ENCODE peak calls at places on chromosome 6, in five cellular contexts. B is stomach; N is osteoblast; Y is hepatocyte; V is CD8-positive, alpha-beta T cell. I is an unnamed sample.

GRCh38 chr6:7628479-7628878 is 38.5 kb downstream of the SNRNP48 start:
- DNase-seq in B (no peak), N (peak; percentile 84), Y (no peak), V (no peak), I (no peak)

GRCh38 chr6:139533573-139534471 is 159.4 kb upstream of the CITED2 start:
- DNase-seq in B (peak; percentile 55), N (no peak), Y (peak; percentile 50), V (no peak), I (no peak)

GRCh38 chr6:136052046-136052445 is 198.1 kb downstream of the MTFR2 start:
- DNase-seq in B (no peak), N (no peak), Y (no peak), V (no peak), I (no peak)

GRCh38 chr6:44569931-44570385 is 182.5 kb downstream of the CDC5L start:
- DNase-seq in B (no peak), N (no peak), Y (no peak), V (no peak), I (no peak)

GRCh38 chr6:148448371-148449010 is 105.9 kb downstream of the SASH1 start:
- DNase-seq in B (no peak), N (no peak), Y (no peak), V (no peak), I (peak; percentile 13)

GRCh38 chr6:22149501-22150490 is 147.0 kb downstream of the PRL start:
- DNase-seq in B (no peak), N (peak; percentile 13), Y (peak; percentile 47), V (no peak), I (no peak)

GRCh38 chr6:14831922-14832321 is 413.9 kb upstream of the JARID2 start:
- DNase-seq in B (no peak), N (no peak), Y (no peak), V (no peak), I (no peak)

GRCh38 chr6:146894624-146895023 is 295.9 kb downstream of the ADGB start:
- DNase-seq in B (no peak), N (no peak), Y (no peak), V (no peak), I (no peak)

GRCh38 chr6:152600022-152600421 is 37.1 kb downstream of the SYNE1 start:
- DNase-seq in B (no peak), N (no peak), Y (no peak), V (no peak), I (no peak)

GRCh38 chr6:20024316-20024673 is 187.1 kb downstream of the ID4 start:
- DNase-seq in B (no peak), N (no peak), Y (no peak), V (no peak), I (no peak)

GRCh38 chr6:95866732-95867131 is 149.0 kb upstream of the FUT9 start:
- DNase-seq in B (peak; percentile 41), N (no peak), Y (peak; percentile 32), V (no peak), I (no peak)

GRCh38 chr6:46325561-46326525 is 155.1 kb upstream of the ENPP5 start:
- DNase-seq in B (no peak), N (no peak), Y (peak; percentile 23), V (peak; percentile 24), I (no peak)

GRCh38 chr6:147467891-147468290 is 40.6 kb upstream of the SAMD5 start:
- DNase-seq in B (no peak), N (no peak), Y (no peak), V (no peak), I (no peak)

GRCh38 chr6:93801101-93801847 is 381.9 kb upstream of the EPHA7 start:
- DNase-seq in B (no peak), N (no peak), Y (no peak), V (no peak), I (no peak)

GRCh38 chr6:72952808-72953630 is 272.3 kb downstream of the KHDC1L start:
- DNase-seq in B (no peak), N (peak; percentile 52), Y (no peak), V (no peak), I (no peak)

GRCh38 chr6:128111096-128111495 is 210.2 kb upstream of the THEMIS start:
- DNase-seq in B (no peak), N (no peak), Y (no peak), V (no peak), I (no peak)

GRCh38 chr6:111625099-111625416 is 19.4 kb upstream of the TRAF3IP2 start:
- DNase-seq in B (no peak), N (no peak), Y (no peak), V (no peak), I (no peak)

GRCh38 chr6:137983269-137983668 is 116.2 kb downstream of the TNFAIP3 start:
- DNase-seq in B (no peak), N (no peak), Y (no peak), V (no peak), I (no peak)

GRCh38 chr6:80319286-80319685 is 212.8 kb downstream of the BCKDHB start:
- DNase-seq in B (no peak), N (peak; percentile 78), Y (no peak), V (no peak), I (no peak)

GRCh38 chr6:140789466-140789865 is 1343.3 kb upstream of the GJE1 start:
- DNase-seq in B (no peak), N (no peak), Y (no peak), V (no peak), I (no peak)

GRCh38 chr6:167505199-167505598 is 180.3 kb downstream of the TTLL2 start:
- DNase-seq in B (no peak), N (no peak), Y (no peak), V (no peak), I (no peak)

GRCh38 chr6:167504412-167504961 is 179.6 kb downstream of the TTLL2 start:
- DNase-seq in B (no peak), N (no peak), Y (no peak), V (no peak), I (no peak)

GRCh38 chr6:167506443-167507231 is 181.8 kb downstream of the TTLL2 start:
- DNase-seq in B (no peak), N (no peak), Y (peak; percentile 26), V (no peak), I (no peak)

GRCh38 chr6:167507376-167507961 is 182.6 kb downstream of the TTLL2 start:
- DNase-seq in B (no peak), N (no peak), Y (no peak), V (no peak), I (no peak)

DNA sequence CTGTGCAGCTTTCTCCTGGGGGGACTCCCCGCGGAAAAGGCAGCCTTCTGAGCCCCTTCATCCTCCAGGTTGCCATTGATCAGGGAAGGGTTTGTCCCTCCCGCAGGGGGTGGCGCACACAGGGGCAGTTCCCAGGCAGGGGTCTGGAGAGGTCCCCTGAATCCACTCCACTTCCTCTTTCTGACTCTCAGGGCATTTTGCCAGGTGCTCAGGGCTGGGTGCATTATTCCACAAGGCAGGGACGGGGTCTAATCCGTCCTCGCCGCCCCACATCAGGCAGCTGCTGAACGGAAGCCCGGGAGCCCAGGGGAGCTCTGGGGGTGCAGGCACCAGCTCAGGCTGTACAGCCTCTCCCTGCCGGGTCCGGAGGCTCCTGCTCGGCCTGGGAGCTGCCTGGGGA is 180.9 kb downstream of the TTLL2 start:
- DNase-seq in B (no peak), N (no peak), Y (no peak), V (no peak), I (no peak)
- H3K27ac ChIP-seq in B (no peak overlapping the region), N (no peak overlapping the region), Y (no peak overlapping the region), V (no peak overlapping the region), I (no peak overlapping the region)

DNA sequence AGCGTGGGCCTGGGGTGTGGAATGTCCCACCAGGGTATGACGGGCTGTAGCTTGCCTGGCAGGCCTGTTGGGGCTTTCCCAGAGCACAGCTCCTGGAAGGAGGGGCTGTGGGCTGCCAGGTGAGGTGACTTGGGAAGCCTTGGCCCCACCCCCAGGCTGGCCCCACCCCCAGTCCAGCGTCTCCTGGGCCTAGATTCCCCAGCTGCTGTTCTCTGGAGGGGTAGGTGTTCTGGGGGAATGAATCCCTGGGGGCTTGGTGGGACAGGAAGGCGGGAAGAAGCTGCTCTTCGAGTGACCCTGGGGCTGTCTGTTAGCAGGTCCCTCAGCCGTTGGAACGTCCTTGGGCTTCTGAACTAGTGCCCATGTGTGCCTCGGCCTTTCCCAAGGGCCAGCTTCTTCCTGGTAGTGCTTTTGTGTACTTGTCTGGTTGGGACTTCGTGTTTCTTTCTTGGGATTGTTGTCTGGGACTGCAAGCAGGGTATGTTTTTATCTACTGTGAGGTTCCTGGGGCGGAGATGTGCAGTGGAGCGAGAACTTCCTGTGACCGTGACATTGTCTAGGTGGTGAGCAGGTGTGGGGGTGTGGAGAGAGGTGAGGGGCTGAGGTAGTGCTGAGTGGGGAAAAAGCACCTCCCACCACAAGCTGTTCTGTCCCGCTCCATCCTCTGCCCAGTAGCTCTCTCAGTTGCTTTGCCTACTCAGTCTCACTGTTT is 1.4 kb upstream of the DDR1 start:
- DNase-seq in B (peak; percentile 88), N (peak; percentile 81), Y (peak; percentile 90), V (peak; percentile 38), I (no peak)
- H3K4me3 ChIP-seq in B (peak overlapping the region; percentile 92), N (no peak overlapping the region), Y (peak overlapping the region; percentile 91), V (no peak overlapping the region), I (no peak overlapping the region)

DNA sequence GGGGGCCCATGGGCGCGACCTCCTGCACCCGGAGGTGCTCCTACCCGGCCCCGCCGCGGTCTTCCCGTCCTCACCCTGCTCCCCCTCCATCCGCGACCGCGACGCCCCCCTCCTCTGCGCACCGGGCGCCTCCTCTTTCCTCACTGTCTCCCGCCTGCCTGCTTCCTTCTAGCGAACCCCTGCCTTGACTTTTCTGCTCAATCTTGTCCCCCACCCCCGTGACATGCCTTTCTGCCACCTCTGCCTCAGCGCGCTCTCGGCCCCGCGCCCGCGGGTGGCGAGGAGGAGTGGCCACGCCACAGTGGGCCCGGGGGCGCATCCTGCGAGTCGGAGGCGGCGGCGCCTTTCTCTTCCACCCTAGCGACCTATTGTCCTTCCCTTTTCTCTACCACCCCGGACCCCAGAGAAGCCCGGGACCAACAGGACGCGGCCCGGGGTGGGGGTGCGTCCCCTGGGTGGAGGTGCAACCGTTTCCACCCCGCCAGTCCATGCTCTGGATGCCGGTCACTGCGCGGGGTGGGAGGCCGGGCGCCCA is 2.1 kb downstream of the PDE10A start:
- DNase-seq in B (no peak), N (peak; percentile 89), Y (peak; percentile 19), V (no peak), I (no peak)
- H3K27me3 ChIP-seq in B (peaks cover 26% of the 10 kb centered on the region), N (peaks cover 59% of the 10 kb centered on the region), Y (peaks cover 83% of the 10 kb centered on the region), V (no peaks in the 10 kb centered on the region), I (peaks cover 10% of the 10 kb centered on the region)

GRCh38 chr6:18390476-18390875 is 3.3 kb downstream of the RNF144B start:
- DNase-seq in B (no peak), N (no peak), Y (no peak), V (no peak), I (no peak)

GRCh38 chr6:18389479-18389878 is 2.3 kb downstream of the RNF144B start:
- DNase-seq in B (no peak), N (no peak), Y (no peak), V (no peak), I (no peak)

GRCh38 chr6:18391018-18391417 is 3.9 kb downstream of the RNF144B start:
- DNase-seq in B (no peak), N (no peak), Y (no peak), V (no peak), I (no peak)

GRCh38 chr6:18395177-18395850 is 8.2 kb downstream of the RNF144B start:
- DNase-seq in B (no peak), N (no peak), Y (no peak), V (no peak), I (no peak)

DNA sequence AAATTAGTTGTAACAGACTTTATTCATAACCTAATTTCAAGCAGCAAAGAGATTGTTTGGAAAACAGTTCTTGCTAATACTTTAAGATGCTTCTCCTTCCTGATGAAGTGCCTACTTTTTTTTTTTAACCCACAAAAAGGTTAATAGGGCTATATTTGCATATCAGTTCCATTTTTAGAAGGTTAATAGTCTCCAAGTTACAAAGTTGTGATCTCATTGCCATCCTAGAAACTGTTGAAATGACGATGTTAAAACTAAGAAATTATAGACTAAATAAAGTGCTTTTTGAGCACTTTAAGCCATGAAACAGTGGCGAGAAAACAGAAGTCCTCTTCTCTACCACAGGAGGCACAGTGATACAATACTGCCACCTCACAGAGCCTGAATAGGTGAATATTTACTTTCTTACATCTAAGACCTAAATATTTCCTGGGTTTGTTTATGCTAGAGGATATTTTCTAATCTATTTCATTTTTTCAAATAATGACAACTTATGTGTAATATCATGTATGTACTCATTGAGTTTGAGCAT is 5.3 kb downstream of the RNF144B start:
- DNase-seq in B (no peak), N (no peak), Y (no peak), V (no peak), I (no peak)
- H3K27ac ChIP-seq in B (no peak overlapping the region), N (no peak overlapping the region), Y (no peak overlapping the region), V (no peak overlapping the region), I (no peak overlapping the region)

I was measured in CD4-positive, CD25-positive, alpha-beta regulatory T cell.